ENCODE peak calls at places on chromosomes 7 and 10, in seven cellular contexts. C is SK-N-SH, P is esophagus muscularis mucosa, F is GM23338, R is K562, I is Panc1, W is breast epithelium. K is an unnamed sample.

GRCh38 chr10:98223874-98224273 is 44.1 kb downstream of the LOXL4 start:
- DNase-seq in W (no peak), P (no peak), R (no peak), C (no peak), F (peak; percentile 3), I (no peak), K (no peak)

GRCh38 chr10:10589540-10589939 is 428.1 kb upstream of the CELF2 start:
- DNase-seq in R (no peak), W (no peak), F (no peak), P (no peak), C (no peak), I (no peak), K (no peak)

GRCh38 chr10:109953745-109954144 is 30.4 kb upstream of the XPNPEP1 start:
- DNase-seq in I (no peak), C (no peak), W (no peak), F (no peak), R (no peak), P (no peak), K (no peak)

GRCh38 chr10:6211341-6212265 is 8.9 kb downstream of the PFKFB3 start:
- DNase-seq in P (no peak), F (peak; percentile 32), I (no peak), R (no peak), C (peak; percentile 85), W (no peak), K (no peak)

GRCh38 chr10:132133005-132133404 is 53.7 kb upstream of the DPYSL4 start:
- DNase-seq in R (no peak), P (no peak), F (no peak), I (no peak), W (no peak), C (peak; percentile 88), K (no peak)

GRCh38 chr7:42144253-42145002 is 92.6 kb downstream of the GLI3 start:
- DNase-seq in F (no peak), R (no peak), I (no peak), P (no peak), W (no peak), C (no peak), K (no peak)

GRCh38 chr10:61786728-61787127 is 114.8 kb upstream of the ARID5B start:
- DNase-seq in W (no peak), R (peak; percentile 68), C (no peak), P (no peak), I (no peak), F (no peak), K (no peak)

GRCh38 chr7:8126768-8127167 is 135.2 kb downstream of the ICA1 start:
- DNase-seq in W (no peak), I (no peak), C (no peak), R (no peak), F (no peak), P (no peak), K (no peak)

GRCh38 chr7:74343281-74344127 is 54.3 kb downstream of the CLIP2 start:
- DNase-seq in P (no peak), C (no peak), I (peak; percentile 27), W (no peak), R (peak; percentile 47), F (no peak), K (no peak)

GRCh38 chr7:75876126-75876881 is 2.5 kb upstream of the RHBDD2 start:
- DNase-seq in P (no peak), R (no peak), I (no peak), C (no peak), F (no peak), W (no peak), K (no peak)

GRCh38 chr10:12934777-12935176 is 66.7 kb downstream of the CCDC3 start:
- DNase-seq in P (no peak), I (no peak), W (no peak), F (no peak), R (no peak), C (no peak), K (no peak)

GRCh38 chr10:114458955-114459354 is 54.7 kb upstream of the AFAP1L2 start:
- DNase-seq in I (no peak), R (peak; percentile 27), P (peak; percentile 84), C (peak; percentile 71), W (no peak), F (peak; percentile 85), K (no peak)

GRCh38 chr7:134910968-134911367 is 75.3 kb upstream of the AGBL3 start:
- DNase-seq in P (peak; percentile 21), R (no peak), F (peak; percentile 54), W (no peak), I (no peak), C (no peak), K (no peak)

GRCh38 chr10:28801247-28801646 is 123.9 kb downstream of the BAMBI start:
- DNase-seq in P (no peak), C (no peak), F (no peak), R (no peak), W (no peak), I (no peak), K (no peak)

GRCh38 chr7:6226194-6226799 is 46.1 kb downstream of the CYTH3 start:
- DNase-seq in R (no peak), P (no peak), C (no peak), I (no peak), F (no peak), W (no peak), K (no peak)
- TF ChIP-seq POLR2AphosphoS5 in R (no peak), P (peak; percentile 48), C (peak; percentile 81), I (no peak), F (no peak), W (no peak), K (no peak)

GRCh38 chr7:24916463-24917040 is 63.4 kb downstream of the OSBPL3 start:
- DNase-seq in W (no peak), I (no peak), C (no peak), R (no peak), F (peak; percentile 24), P (no peak), K (no peak)
- H3K4me3 ChIP-seq in W (no peak overlapping the region), I (no peak overlapping the region), C (no peak overlapping the region), R (no peak overlapping the region), F (no peak overlapping the region), P (no peak overlapping the region), K (no peak overlapping the region)

GRCh38 chr10:73529089-73529832 is 33.4 kb upstream of the PPP3CB start:
- DNase-seq in F (peak; percentile 95), R (peak; percentile 81), P (no peak), W (peak; percentile 30), I (peak; percentile 48), C (peak; percentile 75), K (no peak)
- TF ChIP-seq POLR2AphosphoS5 in F (no peak), R (no peak), P (peak; percentile 31), W (peak; percentile 38), I (no peak), C (no peak), K (no peak)

GRCh38 chr7:65503434-65504152 is 129.9 kb downstream of the ZNF92 start:
- DNase-seq in C (no peak), I (no peak), P (no peak), R (no peak), W (no peak), F (no peak), K (no peak)

GRCh38 chr7:65509368-65510186 is 135.9 kb downstream of the ZNF92 start:
- DNase-seq in W (no peak), R (peak; percentile 23), P (no peak), F (peak; percentile 49), C (peak; percentile 43), I (no peak), K (no peak)
- H3K4me3 ChIP-seq in W (peak overlapping the region; percentile 25), R (peak overlapping the region; percentile 87), P (peak overlapping the region; percentile 64), F (peak overlapping the region; percentile 63), C (peak overlapping the region; percentile 48), I (peak overlapping the region; percentile 63), K (peak overlapping the region; percentile 51)

GRCh38 chr7:21134631-21135030 is 293.3 kb upstream of the SP4 start:
- DNase-seq in P (no peak), I (no peak), W (no peak), R (no peak), C (no peak), F (no peak), K (no peak)
- TF ChIP-seq POLR2AphosphoS5 in P (no peak), I (no peak), W (no peak), R (no peak), C (no peak), F (no peak), K (no peak)

GRCh38 chr7:77760809-77761453 is 37.3 kb downstream of the TMEM60 start:
- DNase-seq in W (no peak), I (no peak), R (no peak), P (no peak), C (no peak), F (no peak), K (no peak)
- H3K4me3 ChIP-seq in W (no peak overlapping the region), I (no peak overlapping the region), R (no peak overlapping the region), P (no peak overlapping the region), C (no peak overlapping the region), F (no peak overlapping the region), K (no peak overlapping the region)

GRCh38 chr7:18667466-18667865 is 171.9 kb downstream of the HDAC9 start:
- DNase-seq in C (no peak), W (no peak), R (no peak), P (no peak), F (peak; percentile 38), I (peak; percentile 45), K (no peak)
- TF ChIP-seq POLR2AphosphoS5 in C (peak; percentile 65), W (no peak), R (no peak), P (no peak), F (no peak), I (no peak), K (no peak)

GRCh38 chr10:60234531-60234930 is 155.1 kb downstream of the ANK3 start:
- DNase-seq in C (no peak), P (no peak), I (no peak), W (no peak), F (no peak), R (no peak), K (no peak)
- H3K4me3 ChIP-seq in C (no peak overlapping the region), P (no peak overlapping the region), I (no peak overlapping the region), W (no peak overlapping the region), F (no peak overlapping the region), R (no peak overlapping the region), K (no peak overlapping the region)

GRCh38 chr7:133051719-133052118 is 30.2 kb downstream of the CHCHD3 start:
- DNase-seq in R (no peak), P (no peak), W (no peak), F (no peak), C (no peak), I (no peak), K (no peak)

GRCh38 chr7:133052357-133052756 is 29.5 kb downstream of the CHCHD3 start:
- DNase-seq in F (no peak), W (no peak), C (no peak), I (no peak), P (no peak), R (no peak), K (no peak)

GRCh38 chr7:133052826-133053225 is 29.1 kb downstream of the CHCHD3 start:
- DNase-seq in R (no peak), W (no peak), C (no peak), I (no peak), F (no peak), P (no peak), K (no peak)

GRCh38 chr7:133054167-133054840 is 27.6 kb downstream of the CHCHD3 start:
- DNase-seq in F (no peak), C (no peak), I (no peak), W (no peak), P (no peak), R (no peak), K (no peak)

GRCh38 chr7:133053321-133053891 is 28.5 kb downstream of the CHCHD3 start:
- DNase-seq in C (no peak), W (no peak), F (no peak), I (peak; percentile 96), R (no peak), P (no peak), K (no peak)
- TF ChIP-seq POLR2AphosphoS5 in C (peak; percentile 26), W (peak; percentile 38), F (no peak), I (no peak), R (no peak), P (peak; percentile 57), K (no peak)